ENCODE peak calls at places on chromosomes 4 and X, in six cellular contexts. X is left lobe of liver, C is GM04504, L is neural crest cell, F is T-helper 1 cell, J is tibial artery. I is an unnamed sample.

GRCh38 chr4:77264826-77265225 is 107.8 kb downstream of the CCNG2 start:
- DNase-seq in F (no peak), C (no peak), X (no peak), L (no peak), J (no peak), I (no peak)

GRCh38 chrX:9341305-9342201 is 123.3 kb upstream of the TBL1X start:
- DNase-seq in F (peak), C (no peak), J (peak), L (no peak), X (peak), I (peak)

GRCh38 chrX:127259742-127260141 is 440.2 kb downstream of the PRR32 start:
- DNase-seq in J (no peak), X (no peak), C (no peak), L (no peak), F (no peak), I (no peak)

GRCh38 chr4:151541438-151542071 is 132.6 kb downstream of the FHIP1A start:
- DNase-seq in C (peak), L (no peak), F (no peak), X (no peak), J (no peak), I (no peak)

GRCh38 chr4:108840426-108840975 is 77.6 kb upstream of the ETNPPL start:
- DNase-seq in C (no peak), F (no peak), L (no peak), J (no peak), X (no peak), I (no peak)

GRCh38 chr4:154911097-154911496 is 130.0 kb downstream of the RBM46 start:
- DNase-seq in C (no peak), X (no peak), J (no peak), F (no peak), L (no peak), I (no peak)

GRCh38 chrX:10071451-10072163 is 85.2 kb upstream of the CLCN4 start:
- DNase-seq in C (peak), J (no peak), L (no peak), F (no peak), X (no peak), I (no peak)

GRCh38 chrX:122188751-122189150 is 995.3 kb upstream of the GRIA3 start:
- DNase-seq in J (no peak), C (no peak), F (no peak), L (no peak), X (no peak), I (no peak)

GRCh38 chr4:35125995-35126712 is 1118.2 kb downstream of the ARAP2 start:
- DNase-seq in C (no peak), J (no peak), F (no peak), L (no peak), X (peak), I (no peak)

GRCh38 chr4:189143255-189143654 is 797.4 kb upstream of the FRG1 start:
- DNase-seq in F (no peak), X (no peak), L (no peak), C (peak), J (no peak), I (no peak)

GRCh38 chrX:11756354-11757318 is 1.4 kb upstream of the MSL3 start:
- DNase-seq in L (no peak), X (no peak), J (no peak), F (no peak), C (no peak), I (no peak)

GRCh38 chrX:141936080-141936479 is 32.4 kb downstream of the MAGEC1 start:
- DNase-seq in J (no peak), X (no peak), F (no peak), C (no peak), L (no peak), I (no peak)

GRCh38 chr4:183256756-183257385 is 63.2 kb downstream of the CLDN22 start:
- DNase-seq in X (no peak), L (peak), C (no peak), F (no peak), J (peak), I (peak)

GRCh38 chrX:47358387-47359065 is 11.9 kb upstream of the ZNF157 start:
- DNase-seq in X (no peak), F (no peak), C (no peak), L (no peak), J (no peak), I (no peak)

GRCh38 chr4:18106620-18107019 is 85.1 kb upstream of the LCORL start:
- DNase-seq in X (no peak), J (no peak), C (no peak), L (no peak), F (no peak), I (no peak)

GRCh38 chrX:68732906-68733493 is 85.5 kb downstream of the STARD8 start:
- DNase-seq in C (peak), J (peak), F (peak), X (peak), L (peak), I (peak)

GRCh38 chrX:131675596-131676194 is 131.8 kb downstream of the OR13H1 start:
- DNase-seq in J (no peak), C (no peak), F (no peak), X (no peak), L (no peak), I (no peak)

GRCh38 chr4:38948551-38948950 is 80.9 kb downstream of the FAM114A1 start:
- DNase-seq in J (peak), X (peak), C (peak), L (no peak), F (no peak), I (no peak)

GRCh38 chrX:22526339-22526738 is 253.6 kb downstream of the CBLL2 start:
- DNase-seq in J (no peak), C (peak), L (no peak), X (no peak), F (no peak), I (no peak)

GRCh38 chr4:76624271-76624681 is 189.2 kb downstream of the SHROOM3 start:
- DNase-seq in L (peak), F (no peak), X (no peak), C (peak), J (peak), I (no peak)

GRCh38 chr4:29326816-29327215 is 1393.4 kb upstream of the PCDH7 start:
- DNase-seq in F (no peak), C (no peak), J (no peak), L (no peak), X (no peak), I (no peak)

GRCh38 chr4:40686081-40686913 is 56.6 kb upstream of the RBM47 start:
- DNase-seq in L (no peak), C (no peak), X (no peak), F (no peak), J (no peak), I (no peak)